ENCODE peak calls at places on chromosomes 12 and 14, in five cellular contexts. Q is A549; G is CD8-positive, alpha-beta T cell; X is left lung; A is IMR-90. Y is an unnamed sample. For H3K4me1, the result is how much of the 10 kb centered on the place peaks cover.

GRCh38 chr14:71089974-71090373 is 182.7 kb downstream of the PCNX1 start:
- DNase-seq in Q (no peak), G (no peak), A (peak), X (no peak), Y (no peak)

GRCh38 chr12:120640840-120641833 is 711 bp downstream of the CABP1 start:
- DNase-seq in X (peak), G (no peak), Q (no peak), A (peak), Y (peak)

GRCh38 chr14:89701079-89702043 is 253.2 kb downstream of the EFCAB11 start:
- DNase-seq in G (peak), X (peak), Q (peak), A (peak), Y (peak)

GRCh38 chr14:50744242-50744641 is 76.1 kb upstream of the SAV1 start:
- DNase-seq in X (no peak), Q (no peak), A (peak), G (no peak), Y (no peak)

GRCh38 chr12:30696943-30697342 is 1.3 kb upstream of the IPO8 start:
- DNase-seq in Q (no peak), G (no peak), X (no peak), A (no peak), Y (no peak)

GRCh38 chr14:91220581-91221000 is 23.9 kb downstream of the GPR68 start:
- DNase-seq in Q (no peak), X (no peak), A (no peak), G (no peak), Y (no peak)

GRCh38 chr14:96231731-96232130 is 24.3 kb upstream of the BDKRB1 start:
- DNase-seq in A (no peak), G (no peak), Q (no peak), X (no peak), Y (no peak)

GRCh38 chr12:120962487-120963054 is 15.8 kb upstream of the HNF1A start:
- DNase-seq in Q (no peak), X (no peak), G (no peak), A (peak), Y (no peak)

GRCh38 chr12:85575115-85576096 is 260.8 kb downstream of the RASSF9 start:
- DNase-seq in Q (peak), G (no peak), X (no peak), A (peak), Y (peak)

GRCh38 chr12:130192667-130193345 is 30.5 kb downstream of the FZD10 start:
- DNase-seq in X (no peak), Q (no peak), A (no peak), G (no peak), Y (no peak)

GRCh38 chr12:85821759-85822158 is 14.4 kb downstream of the RASSF9 start:
- DNase-seq in A (no peak), Q (no peak), X (no peak), G (no peak), Y (no peak)

GRCh38 chr12:116276433-116277216 is 868 bp downstream of the MED13L start:
- DNase-seq in X (peak), A (peak), Q (peak), G (peak), Y (peak)

GRCh38 chr12:59404109-59404650 is 191.6 kb upstream of the SLC16A7 start:
- DNase-seq in Q (no peak), X (no peak), G (no peak), A (no peak), Y (no peak)

GRCh38 chr12:92136883-92137582 is 8.6 kb downstream of the BTG1 start:
- DNase-seq in X (no peak), G (no peak), A (peak), Q (peak), Y (no peak)

GRCh38 chr12:50207424-50207823 is 40.3 kb upstream of the CERS5 start:
- DNase-seq in A (no peak), Q (no peak), G (no peak), X (no peak), Y (no peak)

GRCh38 chr12:50200507-50201273 is 33.5 kb upstream of the CERS5 start:
- DNase-seq in A (peak), X (no peak), G (no peak), Q (no peak), Y (no peak)

GRCh38 chr12:50201987-50202521 is 34.9 kb upstream of the CERS5 start:
- DNase-seq in G (no peak), X (no peak), Q (no peak), A (peak), Y (peak)

GRCh38 chr12:50205648-50206047 is 38.5 kb upstream of the CERS5 start:
- DNase-seq in X (no peak), Q (no peak), A (no peak), G (no peak), Y (no peak)

DNA sequence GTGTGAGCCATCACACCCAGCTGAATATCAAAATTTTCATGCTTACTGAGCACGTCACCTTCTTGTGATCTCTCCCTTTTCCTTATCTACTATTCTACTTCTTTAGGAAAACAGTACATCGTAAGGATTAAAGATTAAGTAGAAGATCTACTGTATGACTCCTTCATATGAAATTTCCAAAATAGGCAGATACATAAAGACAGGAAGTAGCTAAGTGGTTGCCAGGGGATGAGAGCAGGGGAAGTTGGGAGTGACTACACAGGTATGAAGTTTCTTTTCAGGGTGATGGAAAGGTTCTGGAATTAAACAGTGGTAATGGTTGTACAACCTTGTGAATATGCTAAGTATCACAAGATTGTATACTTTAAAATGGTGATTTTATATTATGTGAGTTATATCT is 36.5 kb upstream of the CERS5 start:
- DNase-seq in G (no peak), A (no peak), Q (no peak), X (no peak), Y (no peak)
- H3K27ac ChIP-seq in G (no peak), A (peak), Q (no peak), X (no peak), Y (no peak)

GRCh38 chr12:94597268-94597667 is 53.1 kb downstream of the TMCC3 start:
- DNase-seq in X (no peak), A (no peak), G (no peak), Q (no peak), Y (no peak)
- H3K4me1 ChIP-seq in X (under half), A (under half), G (under half), Q (under half), Y (under half)

GRCh38 chr12:113016796-113017195 is 38.5 kb downstream of the OAS2 start:
- DNase-seq in G (no peak), X (no peak), Q (no peak), A (no peak), Y (no peak)

GRCh38 chr12:113021500-113021899 is 35.0 kb upstream of the DTX1 start:
- DNase-seq in Q (no peak), X (no peak), G (no peak), A (no peak), Y (no peak)

GRCh38 chr12:113019045-113019444 is 37.5 kb upstream of the DTX1 start:
- DNase-seq in G (no peak), Q (no peak), A (no peak), X (no peak), Y (no peak)

DNA sequence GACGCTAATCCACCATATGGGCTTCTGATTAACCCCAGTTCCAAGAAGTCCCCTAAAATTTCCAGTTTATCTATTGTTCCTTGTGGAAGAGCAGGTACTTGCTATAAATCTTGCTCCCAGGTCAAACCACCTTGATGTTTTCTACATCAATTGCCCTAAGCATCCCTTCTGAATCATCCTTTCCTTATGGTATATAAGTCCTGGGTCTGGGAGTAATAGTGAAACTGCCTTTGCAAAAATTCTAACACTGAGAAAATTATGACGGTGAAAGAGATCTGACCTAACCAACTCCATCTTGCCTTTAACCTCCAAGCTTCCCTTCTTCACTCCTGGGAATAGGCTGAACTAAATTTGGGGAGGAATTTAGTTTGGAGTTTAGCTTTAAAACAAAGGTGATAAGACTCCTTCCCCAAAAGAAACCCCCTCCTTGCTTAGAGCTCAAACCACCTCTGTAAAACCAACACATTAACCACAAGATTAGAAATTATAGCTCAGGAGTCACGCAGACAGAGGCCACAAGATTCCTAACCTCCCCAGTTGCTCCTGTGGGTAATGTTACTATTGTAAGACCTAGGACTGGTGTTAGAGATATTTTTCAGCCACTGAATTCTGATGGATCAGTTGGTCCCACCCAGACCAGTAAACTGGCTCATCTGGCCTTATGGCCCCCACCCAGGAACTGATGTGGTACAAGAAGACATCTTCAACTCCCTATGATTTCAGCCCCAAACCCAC is 33.8 kb upstream of the DTX1 start:
- DNase-seq in A (no peak), Q (no peak), G (no peak), X (no peak), Y (no peak)
- H3K27ac ChIP-seq in A (no peak), Q (no peak), G (no peak), X (no peak), Y (no peak)

GRCh38 chr14:100056964-100057817 is 8.0 kb upstream of the EVL start:
- DNase-seq in G (no peak), X (no peak), A (peak), Q (peak), Y (peak)

GRCh38 chr14:100060766-100061165 is 4.5 kb upstream of the EVL start:
- DNase-seq in Q (no peak), G (no peak), A (no peak), X (no peak), Y (no peak)

GRCh38 chr14:100059433-100059781 is 5.8 kb upstream of the EVL start:
- DNase-seq in A (no peak), Q (no peak), G (no peak), X (no peak), Y (no peak)

GRCh38 chr14:100056431-100056830 is 8.8 kb upstream of the EVL start:
- DNase-seq in A (no peak), G (no peak), Q (no peak), X (no peak), Y (peak)

DNA sequence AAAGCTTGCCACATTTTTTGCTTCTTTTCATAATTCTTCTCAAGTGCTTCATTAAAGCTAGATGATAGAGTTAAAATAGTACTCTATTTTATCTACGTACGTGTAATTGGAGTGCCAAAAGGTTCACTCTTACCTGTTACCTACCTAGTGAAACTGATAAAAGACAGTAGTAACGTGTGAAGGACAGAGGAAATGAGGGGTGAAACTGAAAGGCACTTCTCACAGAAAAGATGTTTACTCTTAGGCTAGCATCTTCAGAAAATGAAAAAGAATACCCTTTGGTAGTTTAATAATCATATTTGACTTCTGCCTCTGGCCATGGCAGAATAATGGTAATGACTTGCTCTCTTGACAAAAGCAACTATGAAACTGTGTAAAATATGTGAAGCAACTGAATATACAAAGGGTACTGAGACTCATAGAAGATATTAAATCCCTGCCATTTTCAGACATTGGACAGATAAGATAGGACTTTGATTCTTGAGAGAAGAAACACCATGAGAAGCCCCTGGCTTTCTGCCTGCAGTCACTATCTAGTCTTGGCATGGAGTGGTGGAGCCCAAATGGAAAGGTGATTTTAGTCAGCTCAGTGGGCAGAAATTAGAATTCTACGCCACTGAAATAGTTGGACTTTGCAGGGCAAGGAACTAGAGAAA is 6.3 kb upstream of the EVL start:
- DNase-seq in Q (no peak), A (no peak), G (no peak), X (no peak), Y (no peak)
- H3K4me1 ChIP-seq in Q (under half), A (under half), G (half or more), X (under half), Y (under half)

DNA sequence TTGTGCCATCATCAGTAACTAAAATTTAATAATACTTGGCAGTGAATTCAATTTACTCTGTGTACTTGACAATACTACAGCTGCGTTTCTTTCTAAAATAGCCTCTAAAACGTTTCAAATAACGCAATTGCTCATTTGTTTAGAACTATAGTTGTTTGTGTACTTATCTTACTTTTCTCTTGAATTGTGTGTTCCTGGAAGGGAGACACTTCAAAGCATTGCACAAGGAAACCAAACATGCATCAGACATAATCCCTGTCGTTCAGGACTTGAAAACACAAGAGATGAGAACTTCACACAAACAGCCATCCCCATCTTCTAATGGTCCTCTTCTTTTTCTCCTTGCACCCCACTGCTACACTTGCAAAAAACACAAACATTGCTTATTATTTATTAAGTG is 38.4 kb downstream of the PTGER2 start:
- DNase-seq in Q (no peak), A (peak), X (no peak), G (no peak), Y (no peak)
- H3K27ac ChIP-seq in Q (peak), A (peak), X (peak), G (peak), Y (no peak)

GRCh38 chr12:106113446-106114083 is 25.2 kb downstream of the NUAK1 start:
- DNase-seq in G (no peak), X (no peak), Q (no peak), A (no peak), Y (no peak)
- H3K4me1 ChIP-seq in G (under half), X (under half), Q (half or more), A (under half), Y (under half)

GRCh38 chr14:68512088-68512487 is 280.8 kb downstream of the ZFP36L1 start:
- DNase-seq in G (no peak), A (peak), Q (no peak), X (no peak), Y (peak)

GRCh38 chr14:68510951-68511726 is 281.7 kb downstream of the ZFP36L1 start:
- DNase-seq in X (no peak), A (no peak), G (no peak), Q (no peak), Y (no peak)

GRCh38 chr14:68510201-68510600 is 282.7 kb downstream of the ZFP36L1 start:
- DNase-seq in Q (no peak), X (no peak), G (no peak), A (peak), Y (peak)

GRCh38 chr14:68513137-68513536 is 279.7 kb downstream of the ZFP36L1 start:
- DNase-seq in X (no peak), A (no peak), G (no peak), Q (no peak), Y (no peak)

GRCh38 chr14:68511727-68512047 is 281.2 kb downstream of the ZFP36L1 start:
- DNase-seq in Q (no peak), X (no peak), G (no peak), A (no peak), Y (no peak)
- H3K27ac ChIP-seq in Q (no peak), X (peak), G (no peak), A (no peak), Y (peak)

DNA sequence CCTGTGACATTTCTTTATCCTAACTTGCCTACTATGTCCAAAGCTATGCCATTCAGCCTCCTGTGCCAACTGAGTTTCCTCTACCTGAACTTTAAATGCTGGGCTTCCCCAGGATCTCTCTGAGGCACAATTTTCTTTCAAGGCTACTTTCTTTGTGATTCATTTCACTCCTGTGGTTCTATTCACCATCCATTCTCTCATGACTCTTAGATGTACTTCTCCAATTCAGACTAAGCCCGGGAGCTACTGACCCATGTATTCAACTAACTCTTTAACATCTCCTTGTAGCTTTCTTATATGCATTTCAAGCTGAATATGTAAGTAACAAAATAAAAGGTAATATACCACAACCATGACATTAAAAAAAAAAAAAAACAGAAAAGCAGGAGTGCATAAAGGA is 738.9 kb upstream of the USP15 start:
- DNase-seq in A (no peak), G (no peak), Q (no peak), X (no peak), Y (no peak)
- H3K4me1 ChIP-seq in A (under half), G (under half), Q (under half), X (under half), Y (under half)

DNA sequence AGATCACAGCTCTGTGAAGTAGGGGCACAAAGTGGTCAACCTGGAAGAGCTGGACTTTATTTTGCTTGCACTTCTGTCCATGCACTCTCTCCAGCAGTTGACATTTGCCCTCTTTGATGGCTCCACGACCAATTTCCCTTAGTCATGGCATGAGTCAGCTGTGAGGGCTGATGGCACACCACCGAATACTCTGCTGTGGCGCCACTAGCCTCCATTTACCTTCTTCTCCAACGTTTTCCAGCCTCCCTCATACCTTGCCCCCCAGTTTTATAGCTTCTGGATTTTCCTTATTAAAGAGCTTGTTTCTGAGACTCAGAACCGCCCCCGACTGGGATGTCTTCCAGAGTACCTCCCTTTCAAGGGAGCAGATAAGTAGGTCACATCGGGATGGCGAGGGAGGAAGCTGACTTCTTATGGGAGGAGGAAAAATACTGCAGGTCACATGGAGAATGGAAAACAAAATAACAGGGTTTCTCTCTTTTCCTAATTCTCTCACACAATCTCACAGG is 17.6 kb downstream of the NINJ2 start:
- DNase-seq in X (no peak), A (peak), G (no peak), Q (no peak), Y (peak)
- H3K27ac ChIP-seq in X (peak), A (no peak), G (no peak), Q (peak), Y (peak)

DNA sequence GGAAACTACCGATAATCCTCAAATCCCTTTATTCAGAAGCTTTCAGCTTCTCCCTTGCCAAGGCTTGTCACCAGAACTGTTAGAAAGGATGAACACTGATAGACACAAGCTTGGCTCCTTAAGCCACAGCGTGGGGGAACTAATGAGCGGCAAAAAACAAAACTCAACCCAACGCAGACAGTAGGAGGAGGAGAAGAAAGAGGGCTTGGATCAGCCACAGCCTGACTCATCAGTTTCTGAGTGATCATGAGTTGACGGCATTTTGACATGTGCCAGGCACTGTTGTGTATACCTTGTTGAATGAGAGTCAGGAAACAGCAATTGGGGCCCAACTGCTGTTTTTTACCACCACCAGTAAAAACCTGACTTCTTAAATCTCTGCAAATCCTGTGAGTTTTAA is 23.7 kb downstream of the PLXNC1 start:
- DNase-seq in G (no peak), Q (no peak), X (no peak), A (peak), Y (peak)
- H3K4me1 ChIP-seq in G (half or more), Q (under half), X (half or more), A (under half), Y (under half)